ENCODE peak calls at places on chromosomes 6 and 20, in six cellular contexts. T is astrocyte of the spinal cord, N is AG04450, Z is right atrium auricular region, D is heart right ventricle, M is brain microvascular endothelial cell. P is an unnamed sample.

GRCh38 chr6:161011509-161012480 is 20.2 kb downstream of the MAP3K4 start:
- DNase-seq in T (peak), N (no peak), Z (no peak), D (no peak), M (peak), P (no peak)

GRCh38 chr6:152110878-152111820 is 303.7 kb downstream of the ESR1 start:
- DNase-seq in T (peak), N (no peak), Z (no peak), D (peak), M (no peak), P (no peak)

GRCh38 chr6:111534366-111534765 is 51.3 kb upstream of the REV3L start:
- DNase-seq in T (peak), N (no peak), Z (no peak), D (peak), M (no peak), P (no peak)

GRCh38 chr6:165746331-165746730 is 83.3 kb upstream of the PDE10A start:
- DNase-seq in T (no peak), N (no peak), Z (no peak), D (no peak), M (no peak), P (no peak)

GRCh38 chr6:90068835-90069478 is 174.7 kb downstream of the GJA10 start:
- DNase-seq in T (peak), N (no peak), Z (no peak), D (no peak), M (peak), P (no peak)

GRCh38 chr6:27251672-27252251 is 4.3 kb downstream of the PRSS16 start:
- DNase-seq in T (peak), N (no peak), Z (no peak), D (peak), M (peak), P (no peak)

GRCh38 chr20:47354710-47355488 is 1.6 kb downstream of the ZMYND8 start:
- DNase-seq in T (peak), N (no peak), Z (no peak), D (no peak), M (no peak), P (no peak)

GRCh38 chr20:1005452-1006027 is 3.4 kb upstream of the RSPO4 start:
- DNase-seq in T (no peak), N (no peak), Z (no peak), D (no peak), M (peak), P (no peak)

GRCh38 chr20:46642944-46643343 is 8.3 kb downstream of the SLC13A3 start:
- DNase-seq in T (no peak), N (no peak), Z (no peak), D (no peak), M (no peak), P (no peak)

GRCh38 chr6:28807682-28808280 is 116.0 kb downstream of the TRIM27 start:
- DNase-seq in T (peak), N (no peak), Z (no peak), D (no peak), M (peak), P (no peak)

GRCh38 chr20:46192376-46192944 is 74.3 kb downstream of the CD40 start:
- DNase-seq in T (no peak), N (no peak), Z (no peak), D (no peak), M (no peak), P (no peak)

GRCh38 chr6:21935561-21936028 is 342.0 kb downstream of the SOX4 start:
- DNase-seq in T (peak), N (no peak), Z (no peak), D (no peak), M (peak), P (no peak)

GRCh38 chr6:134821914-134822862 is 127.7 kb downstream of the ALDH8A1 start:
- DNase-seq in T (peak), N (no peak), Z (no peak), D (no peak), M (peak), P (no peak)

GRCh38 chr6:152695317-152696043 is 2.2 kb upstream of the MYCT1 start:
- DNase-seq in T (no peak), N (no peak), Z (no peak), D (no peak), M (no peak), P (no peak)

GRCh38 chr6:4134841-4135664 is at the start of gene ECI2:
- DNase-seq in T (no peak), N (no peak), Z (peak), D (peak), M (no peak), P (no peak)

GRCh38 chr20:10954137-10954840 is 280.5 kb upstream of the JAG1 start:
- DNase-seq in T (peak), N (no peak), Z (no peak), D (no peak), M (no peak), P (no peak)

GRCh38 chr6:159324599-159324998 is 155.4 kb downstream of the FNDC1 start:
- DNase-seq in T (no peak), N (no peak), Z (no peak), D (no peak), M (no peak), P (no peak)

GRCh38 chr6:121435444-121436069 is at the start of gene GJA1:
- DNase-seq in T (peak), N (peak), Z (no peak), D (no peak), M (peak), P (peak)

GRCh38 chr6:17334265-17334664 is 53.1 kb downstream of the RBM24 start:
- DNase-seq in T (peak), N (no peak), Z (no peak), D (no peak), M (peak), P (no peak)

GRCh38 chr20:46709459-46710148 is at the start of gene SLC2A10:
- DNase-seq in T (peak), N (no peak), Z (peak), D (peak), M (peak), P (no peak)

GRCh38 chr6:70886661-70887060 is 70.2 kb downstream of the B3GAT2 start:
- DNase-seq in T (no peak), N (no peak), Z (no peak), D (no peak), M (no peak), P (no peak)

GRCh38 chr6:148329568-148330299 is 12.9 kb upstream of the SASH1 start:
- DNase-seq in T (peak), N (peak), Z (no peak), D (no peak), M (peak), P (peak)

GRCh38 chr6:24658573-24659511 is 7.9 kb downstream of the TDP2 start:
- DNase-seq in T (no peak), N (peak), Z (no peak), D (no peak), M (peak), P (peak)

GRCh38 chr6:96907498-96907897 is 9.8 kb upstream of the NDUFAF4 start:
- DNase-seq in T (no peak), N (no peak), Z (no peak), D (no peak), M (peak), P (no peak)

GRCh38 chr6:72826744-72827438 is 205.0 kb downstream of the KCNQ5 start:
- DNase-seq in T (peak), N (no peak), Z (no peak), D (no peak), M (peak), P (no peak)

GRCh38 chr6:1251198-1252155 is 60.4 kb upstream of the FOXQ1 start:
- DNase-seq in T (no peak), N (no peak), Z (no peak), D (no peak), M (no peak), P (no peak)

GRCh38 chr6:42969431-42969830 is 8.9 kb downstream of the GNMT start:
- DNase-seq in T (no peak), N (no peak), Z (no peak), D (no peak), M (no peak), P (no peak)

GRCh38 chr6:168447282-168447681 is 6.3 kb downstream of the SMOC2 start:
- DNase-seq in T (no peak), N (no peak), Z (no peak), D (no peak), M (no peak), P (no peak)

GRCh38 chr6:8027965-8028651 is 36.1 kb downstream of the BLOC1S5 start:
- DNase-seq in T (no peak), N (no peak), Z (no peak), D (no peak), M (peak), P (no peak)

DNA sequence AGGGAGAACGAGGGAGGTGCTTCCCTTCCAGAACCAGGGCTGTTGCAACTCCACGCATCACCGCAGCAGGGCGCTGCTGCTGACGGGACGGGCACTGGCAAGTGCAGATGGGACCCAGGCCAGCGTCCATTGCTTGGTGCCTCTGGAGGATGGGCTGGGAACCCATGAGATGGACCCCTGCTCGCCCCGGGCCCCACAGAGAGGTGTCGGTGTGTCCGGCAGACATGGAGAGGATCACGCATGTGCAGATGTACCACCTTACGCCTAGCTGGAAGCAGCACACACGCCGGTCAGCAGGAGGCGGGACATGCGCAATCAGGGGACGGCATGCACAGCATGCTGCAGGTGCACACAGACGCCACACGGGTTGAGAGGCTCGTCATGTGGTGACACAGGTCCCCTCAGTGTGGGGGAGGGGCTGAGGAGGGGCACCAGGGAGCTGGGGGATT is 5.7 kb downstream of the CABLES2 start:
- DNase-seq in T (no peak), N (no peak), Z (no peak), D (no peak), M (no peak), P (no peak)
- TF ChIP-seq CTCF in T (peak), N (no peak), Z (no peak), D (no peak), M (peak), P (no peak)

GRCh38 chr6:139391709-139392108 is 17.3 kb upstream of the CITED2 start:
- DNase-seq in T (no peak), N (no peak), Z (no peak), D (no peak), M (no peak), P (no peak)
- H3K4me3 ChIP-seq in T (no peak), N (no peak), Z (no peak), D (no peak), M (no peak), P (no peak)

DNA sequence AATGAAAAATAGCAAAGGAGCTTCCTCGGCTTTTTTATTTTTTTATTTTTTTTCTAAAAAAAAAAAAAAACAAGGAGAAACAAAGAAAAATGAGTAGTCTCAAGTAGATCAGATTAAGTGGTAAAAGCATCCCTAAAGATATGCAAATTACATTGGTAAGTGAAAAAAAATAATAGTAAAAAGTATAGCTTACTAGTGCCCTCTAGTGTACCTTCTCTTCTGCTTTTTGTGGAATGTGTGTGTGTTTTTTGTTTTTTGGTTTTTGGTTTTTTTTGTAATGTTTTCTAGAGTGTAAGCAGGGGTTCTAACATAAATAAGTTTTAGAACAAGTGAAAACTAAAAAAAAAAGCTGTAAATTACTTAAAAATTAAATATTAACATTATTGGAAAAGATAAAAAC is 1062.0 kb downstream of the HACE1 start:
- DNase-seq in T (no peak), N (no peak), Z (no peak), D (no peak), M (no peak), P (no peak)
- TF ChIP-seq CTCF in T (peak), N (peak), Z (no peak), D (peak), M (no peak), P (no peak)

DNA sequence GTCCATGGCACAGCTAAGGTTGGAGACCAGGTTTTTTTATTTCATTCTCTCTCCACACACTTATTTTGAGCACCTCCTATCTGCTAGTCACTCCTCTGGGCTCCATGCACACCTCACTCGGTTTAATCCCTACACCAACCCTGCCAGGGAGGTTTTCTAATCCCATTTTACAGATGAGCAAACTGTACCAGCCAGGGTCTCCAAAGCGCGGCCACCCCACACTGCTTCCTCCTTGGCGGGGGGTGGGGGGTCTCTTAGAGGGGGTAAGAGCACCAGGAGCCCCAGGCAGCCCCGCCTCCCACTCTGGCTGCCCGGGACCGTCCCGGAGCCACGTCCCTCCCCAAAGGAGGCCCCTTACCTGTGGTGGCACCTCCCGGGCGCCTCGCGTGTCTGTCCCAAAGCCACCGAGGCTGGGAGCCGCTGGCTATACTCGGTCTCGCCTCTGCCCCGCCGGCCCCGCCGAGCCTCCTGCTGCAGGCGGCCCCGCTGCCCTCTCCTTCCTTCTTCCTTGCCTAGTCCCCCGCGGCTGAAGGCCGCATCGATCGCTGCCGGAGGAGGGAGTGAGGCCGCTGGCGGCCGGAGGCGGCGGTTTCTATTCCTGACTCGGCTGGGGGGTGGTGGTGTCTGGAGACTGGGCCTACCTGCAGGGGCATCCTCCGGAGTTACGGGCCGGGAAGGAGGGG is at the start of gene KCNS1:
- DNase-seq in T (peak), N (no peak), Z (no peak), D (no peak), M (peak), P (no peak)
- H3K4me3 ChIP-seq in T (no peak), N (peak), Z (no peak), D (no peak), M (peak), P (peak)

P was measured in AG04449.